ENCODE peak calls at places on chromosomes 6 and 20, in six cellular contexts. D, M, G, C, Q and X are unnamed samples.

GRCh38 chr6:151822252-151823111 is 15.0 kb downstream of the ESR1 start:
- DNase-seq in Q (no peak), M (no peak), C (peak; percentile 28), G (no peak), D (no peak), X (no peak)

GRCh38 chr6:13709698-13710551 is 1.7 kb downstream of the RANBP9 start:
- DNase-seq in Q (peak; percentile 45), G (no peak), C (no peak), M (no peak), D (peak; percentile 84), X (peak; percentile 51)

GRCh38 chr6:30154709-30155521 is 6.1 kb downstream of the TRIM10 start:
- DNase-seq in M (peak; percentile 74), G (no peak), D (peak; percentile 97), C (peak; percentile 63), Q (peak; percentile 61), X (peak; percentile 47)

GRCh38 chr6:117495425-117495824 is 13.0 kb downstream of the DCBLD1 start:
- DNase-seq in C (no peak), Q (peak; percentile 33), M (no peak), D (no peak), G (no peak), X (no peak)

GRCh38 chr20:41905186-41905585 is 287.0 kb upstream of the CHD6 start:
- DNase-seq in D (no peak), Q (no peak), M (no peak), C (no peak), G (no peak), X (no peak)

GRCh38 chr20:10680571-10680970 is 6.8 kb upstream of the JAG1 start:
- DNase-seq in M (no peak), G (no peak), Q (no peak), D (no peak), C (no peak), X (no peak)

GRCh38 chr6:7446644-7447325 is 57.2 kb downstream of the RIOK1 start:
- DNase-seq in C (no peak), D (peak; percentile 66), Q (peak; percentile 94), G (no peak), M (no peak), X (no peak)

GRCh38 chr6:134230087-134230717 is 87.7 kb downstream of the SGK1 start:
- DNase-seq in Q (no peak), D (no peak), G (no peak), C (no peak), M (no peak), X (no peak)

GRCh38 chr6:3750324-3751018 is 1.0 kb downstream of the PXDC1 start:
- DNase-seq in G (peak; percentile 89), Q (peak; percentile 71), C (peak; percentile 83), M (no peak), D (peak; percentile 96), X (peak; percentile 82)

GRCh38 chr6:162344935-162345599 is 382.5 kb downstream of the PRKN start:
- DNase-seq in Q (peak; percentile 78), C (no peak), D (no peak), G (no peak), M (no peak), X (peak; percentile 46)

GRCh38 chr6:55239099-55239498 is 64.8 kb downstream of the HCRTR2 start:
- DNase-seq in Q (peak; percentile 8), D (no peak), G (no peak), C (no peak), M (no peak), X (peak; percentile 18)

GRCh38 chr6:156687875-156688549 is 89.2 kb upstream of the ARID1B start:
- DNase-seq in G (no peak), C (peak; percentile 35), D (peak; percentile 84), M (no peak), Q (no peak), X (peak; percentile 35)

DNA sequence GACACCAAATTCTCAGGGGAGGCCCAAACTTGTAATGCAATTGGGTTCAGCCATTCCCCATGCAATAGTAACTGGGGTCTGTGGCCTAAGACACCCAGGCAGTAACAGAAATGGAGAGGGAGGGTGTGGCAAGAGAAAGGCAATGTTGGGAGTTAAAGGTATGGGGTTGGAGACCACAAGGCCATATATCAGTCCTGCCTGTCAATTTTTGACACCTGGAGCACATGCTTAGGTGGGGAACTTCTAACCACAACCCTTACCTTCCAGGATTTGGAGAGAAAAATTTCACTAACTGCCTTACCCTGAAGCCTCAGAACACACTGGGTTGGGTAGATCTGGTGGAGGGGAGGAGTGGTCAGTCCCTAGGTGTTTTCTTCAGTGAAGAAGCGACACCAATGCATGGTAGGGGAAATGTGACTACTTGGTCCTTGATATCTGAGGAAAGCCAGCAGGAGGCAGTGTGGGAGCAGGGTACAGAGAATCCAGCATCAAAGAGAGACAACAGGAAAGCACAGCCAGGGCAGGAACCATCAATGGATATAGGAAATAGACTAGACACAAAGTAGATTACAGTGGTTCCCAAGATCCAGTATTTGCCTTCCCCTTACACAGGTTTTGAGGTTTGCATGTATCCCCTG is 6.8 kb upstream of the USP49 start:
- DNase-seq in D (no peak), C (peak; percentile 10), G (no peak), M (no peak), Q (no peak), X (no peak)
- TF ChIP-seq CTCF in D (peak; percentile 36), C (no peak), G (no peak), M (peak; percentile 36), Q (peak; percentile 32), X (peak; percentile 28)

GRCh38 chr20:32605167-32605656 is 20.1 kb upstream of the NOL4L start:
- DNase-seq in C (peak; percentile 37), D (peak; percentile 87), Q (no peak), M (no peak), G (no peak), X (no peak)
- H3K4me3 ChIP-seq in C (no peak overlapping the region), D (no peak overlapping the region), Q (no peak overlapping the region), M (no peak overlapping the region), G (no peak overlapping the region), X (no peak overlapping the region)

GRCh38 chr6:100677240-100677639 is 203.9 kb downstream of the ASCC3 start:
- DNase-seq in C (no peak), Q (no peak), M (no peak), D (no peak), G (no peak), X (no peak)

GRCh38 chr6:100673641-100674040 is 207.5 kb downstream of the ASCC3 start:
- DNase-seq in G (no peak), C (no peak), M (no peak), Q (no peak), D (no peak), X (no peak)

GRCh38 chr6:100678027-100678426 is 203.1 kb downstream of the ASCC3 start:
- DNase-seq in M (no peak), G (no peak), C (no peak), Q (no peak), D (no peak), X (peak; percentile 12)
- TF ChIP-seq CTCF in M (no peak), G (no peak), C (no peak), Q (no peak), D (peak; percentile 15), X (no peak)

DNA sequence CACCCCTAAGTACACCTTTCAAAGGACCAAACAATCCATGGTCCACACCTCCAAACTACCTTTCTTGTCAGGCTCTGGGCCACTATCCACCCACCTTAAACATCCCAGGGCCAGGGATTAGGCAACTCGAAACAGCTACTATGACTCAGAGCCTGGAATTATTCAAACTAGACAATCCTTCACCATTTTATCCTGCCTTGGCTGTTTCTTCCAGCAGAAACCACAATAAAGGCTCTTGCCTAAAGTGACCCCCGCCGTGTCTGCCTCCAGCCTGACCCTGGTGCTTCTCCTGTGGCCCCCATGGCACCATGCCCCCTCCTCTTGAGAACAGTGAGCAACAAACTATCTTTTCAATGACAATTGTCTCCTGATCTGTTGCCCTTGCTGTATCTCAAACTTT is 195.5 kb downstream of the EPM2A start:
- DNase-seq in D (no peak), C (no peak), Q (peak; percentile 84), G (no peak), M (no peak), X (peak; percentile 41)
- H3K4me3 ChIP-seq in D (no peak overlapping the region), C (no peak overlapping the region), Q (no peak overlapping the region), G (no peak overlapping the region), M (no peak overlapping the region), X (no peak overlapping the region)

DNA sequence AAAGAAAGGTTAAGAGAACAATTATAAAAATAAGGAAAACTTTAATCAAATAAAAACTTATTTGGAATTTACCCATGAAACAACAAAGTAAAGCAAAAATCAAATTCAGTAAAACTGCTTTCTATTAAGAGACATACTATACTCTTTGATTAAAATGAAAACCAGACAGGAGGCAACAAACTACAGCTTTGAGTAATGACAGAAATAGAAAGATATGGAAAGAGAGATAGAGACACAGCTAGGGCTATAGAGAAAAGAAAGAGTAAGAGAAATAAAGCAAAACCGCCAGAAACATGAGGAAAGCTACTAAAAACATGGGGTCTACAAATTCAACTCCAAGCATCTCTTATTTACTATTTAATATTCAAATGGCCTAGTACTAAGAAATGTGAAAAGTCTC is 67.6 kb downstream of the PHIP start:
- DNase-seq in C (no peak), G (no peak), M (no peak), Q (no peak), D (no peak), X (no peak)
- TF ChIP-seq CTCF in C (no peak), G (no peak), M (no peak), Q (no peak), D (no peak), X (no peak)